ENCODE peak calls at places on chromosomes 1 and 21, in four cellular contexts. M is heart left ventricle, I is ovary, Y is choroid plexus epithelial cell. Q is an unnamed sample.

GRCh38 chr1:153040950-153041631 is at the start of gene SPRR2D:
- DNase-seq in Y (no peak), M (no peak), I (no peak), Q (no peak)

GRCh38 chr1:242524571-242525359 is at the start of gene PLD5:
- DNase-seq in I (peak), M (peak), Y (no peak), Q (no peak)

GRCh38 chr1:229199261-229199850 is 71.6 kb upstream of the RAB4A start:
- DNase-seq in Y (no peak), M (no peak), I (no peak), Q (no peak)

GRCh38 chr1:44603718-44604117 is 70.6 kb downstream of the TMEM53 start:
- DNase-seq in I (no peak), M (no peak), Y (no peak), Q (no peak)

GRCh38 chr1:26417111-26417510 is 6.5 kb downstream of the LIN28A start:
- DNase-seq in I (peak), Y (peak), M (peak), Q (peak)

GRCh38 chr21:36021251-36021837 is 39.0 kb downstream of the SETD4 start:
- DNase-seq in Y (no peak), I (no peak), M (no peak), Q (no peak)

GRCh38 chr1:7644906-7645750 is 126.0 kb upstream of the VAMP3 start:
- DNase-seq in I (no peak), M (peak), Y (no peak), Q (no peak)

GRCh38 chr1:151986501-151987190 is 7.0 kb downstream of the S100A10 start:
- DNase-seq in M (no peak), I (no peak), Y (no peak), Q (no peak)

GRCh38 chr1:85427358-85427757 is 37.6 kb downstream of the DDAH1 start:
- DNase-seq in Y (no peak), M (no peak), I (no peak), Q (no peak)

GRCh38 chr21:43697758-43698643 is 20.9 kb upstream of the PDXK start:
- DNase-seq in I (no peak), M (no peak), Y (peak), Q (no peak)

GRCh38 chr1:215079456-215079855 is 3.1 kb upstream of the KCNK2 start:
- DNase-seq in M (no peak), Y (no peak), I (no peak), Q (no peak)

GRCh38 chr1:189151361-189151760 is 1326.3 kb downstream of the BRINP3 start:
- DNase-seq in I (no peak), Y (no peak), M (no peak), Q (no peak)

GRCh38 chr1:23210351-23210785 is 6.9 kb downstream of the HTR1D start:
- DNase-seq in M (no peak), I (no peak), Y (peak), Q (no peak)

GRCh38 chr1:209767105-209767504 is 11.3 kb downstream of the TRAF3IP3 start:
- DNase-seq in I (no peak), Y (no peak), M (no peak), Q (no peak)
- H3K4me3 ChIP-seq in I (no peak), Y (no peak), M (no peak), Q (no peak)

DNA sequence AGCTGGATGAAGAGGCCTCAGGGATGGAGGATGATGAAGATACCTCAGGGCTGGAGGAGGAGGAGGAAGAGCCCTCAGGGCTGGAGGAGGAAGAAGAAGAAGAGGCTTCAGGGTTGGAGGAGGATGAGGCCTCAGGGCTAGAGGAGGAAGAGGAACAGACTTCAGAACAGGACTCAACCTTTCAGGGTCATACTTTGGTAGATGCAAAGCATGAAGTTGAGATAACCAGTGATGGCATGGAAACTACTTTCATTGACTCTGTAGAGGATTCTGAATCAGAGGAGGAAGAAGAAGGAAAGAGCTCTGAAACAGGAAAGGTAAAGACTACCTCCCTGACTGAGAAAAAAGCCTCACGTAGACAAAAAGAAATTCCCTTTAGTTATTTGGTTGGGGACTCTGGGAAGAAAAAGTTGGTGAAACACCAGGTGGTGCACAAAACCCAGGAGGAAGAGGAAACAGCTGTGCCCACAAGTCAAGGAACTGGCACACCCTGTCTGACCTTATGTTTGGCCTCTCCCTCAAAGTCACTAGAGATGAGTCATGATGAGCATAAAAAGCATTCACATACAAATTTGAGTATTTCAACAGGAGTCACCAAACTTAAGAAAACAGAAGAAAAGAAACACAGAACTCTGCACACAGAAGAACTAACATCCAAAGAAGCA is 15.4 kb downstream of the L1TD1 start:
- DNase-seq in M (no peak), Y (no peak), I (no peak), Q (peak)
- TF ChIP-seq CTCF in M (no peak), Y (no peak), I (no peak), Q (no peak)

GRCh38 chr1:167937709-167938010 is 788 bp upstream of the MPC2 start:
- DNase-seq in I (no peak), Y (no peak), M (no peak), Q (no peak)

GRCh38 chr1:167936930-167937708 is at the start of gene MPC2:
- DNase-seq in M (peak), I (peak), Y (peak), Q (peak)

GRCh38 chr1:167936068-167936929 is at the start of gene DCAF6:
- DNase-seq in M (peak), I (peak), Y (peak), Q (peak)

GRCh38 chr1:167940264-167940663 is 3.4 kb upstream of the MPC2 start:
- DNase-seq in Y (no peak), M (no peak), I (no peak), Q (no peak)

DNA sequence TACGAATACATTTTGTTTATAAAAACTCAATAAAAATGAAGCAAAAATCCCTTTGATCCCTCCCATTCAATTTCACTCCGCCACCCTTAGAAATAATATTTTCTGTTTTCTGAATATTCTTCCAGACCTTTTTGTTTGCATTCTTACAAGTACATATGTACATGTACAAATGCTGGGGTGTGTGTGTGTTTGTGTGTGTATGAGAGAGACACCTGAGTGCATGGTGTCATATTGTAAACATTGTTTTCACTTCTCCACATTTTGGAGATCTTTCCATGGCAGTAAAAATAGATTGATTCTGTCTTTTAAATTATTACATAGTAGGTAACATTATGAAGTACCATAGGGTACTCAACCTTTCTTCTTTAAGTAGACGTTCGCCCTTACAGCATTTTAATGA is 1.2 kb upstream of the MPC2 start:
- DNase-seq in I (no peak), M (no peak), Y (no peak), Q (no peak)
- H3K4me3 ChIP-seq in I (peak), M (peak), Y (peak), Q (peak)

GRCh38 chr1:193019442-193020026 is 39.6 kb downstream of the UCHL5 start:
- DNase-seq in M (no peak), Y (peak), I (no peak), Q (peak)
- TF ChIP-seq CTCF in M (peak), Y (peak), I (peak), Q (no peak)

GRCh38 chr1:180909462-180909976 is 3.2 kb upstream of the KIAA1614 start:
- DNase-seq in M (no peak), Y (no peak), I (no peak), Q (no peak)

GRCh38 chr1:180908084-180908765 is 4.5 kb upstream of the KIAA1614 start:
- DNase-seq in M (no peak), I (no peak), Y (no peak), Q (no peak)

GRCh38 chr1:180906511-180906910 is 6.2 kb upstream of the KIAA1614 start:
- DNase-seq in Y (no peak), M (no peak), I (no peak), Q (no peak)

GRCh38 chr1:180907313-180908055 is 5.2 kb upstream of the KIAA1614 start:
- DNase-seq in Y (no peak), I (no peak), M (no peak), Q (no peak)

GRCh38 chr1:180909005-180909414 is 3.7 kb upstream of the KIAA1614 start:
- DNase-seq in M (no peak), I (no peak), Y (no peak), Q (no peak)
- H3K4me3 ChIP-seq in M (no peak), I (no peak), Y (no peak), Q (no peak)

GRCh38 chr1:115828101-115829022 is 12.6 kb downstream of the NHLH2 start:
- DNase-seq in I (peak), M (peak), Y (peak), Q (no peak)
- TF ChIP-seq CTCF in I (no peak), M (no peak), Y (no peak), Q (no peak)

GRCh38 chr1:209912306-209912705 is 25.7 kb upstream of the SYT14 start:
- DNase-seq in I (no peak), Y (no peak), M (no peak), Q (no peak)
- H3K4me3 ChIP-seq in I (no peak), Y (no peak), M (no peak), Q (no peak)

DNA sequence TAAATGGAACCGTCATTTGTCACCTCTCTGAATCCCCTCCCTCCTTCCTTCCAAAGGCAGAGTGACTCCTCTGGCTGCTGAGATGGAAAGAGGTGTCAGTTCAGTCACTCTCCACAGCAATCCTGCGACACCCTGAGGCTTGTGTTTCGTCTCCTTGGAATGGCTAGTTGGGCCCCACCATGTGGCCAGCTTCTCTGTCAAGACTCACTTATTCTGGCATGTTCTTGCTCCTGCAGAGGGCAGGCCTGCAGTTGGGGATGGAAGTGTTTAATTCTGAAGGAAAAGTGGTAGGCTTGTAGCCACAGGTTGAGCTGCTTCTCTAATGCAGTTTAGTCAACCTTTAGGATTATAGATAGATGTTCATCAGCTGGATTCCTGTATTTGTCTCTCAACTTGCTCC is 149.6 kb downstream of the LMO4 start:
- DNase-seq in I (no peak), Y (peak), M (peak), Q (peak)
- TF ChIP-seq CTCF in I (no peak), Y (peak), M (peak), Q (no peak)